ENCODE peak calls at places on chromosomes 5 and 9, in eight cellular contexts. C is Kasumi-1, B is C1 segment of cervical spinal cord, I is left ventricle myocardium inferior, G is G401, A is Calu3, S is omental fat pad, N is SW 1271. V is an unnamed sample.

GRCh38 chr5:158619083-158619788 is 480.5 kb downstream of the EBF1 start:
- DNase-seq in C (no peak), B (no peak), I (no peak), G (no peak), A (no peak), S (no peak), N (no peak), V (no peak)

GRCh38 chr9:75185585-75186170 is 97.4 kb downstream of the OSTF1 start:
- DNase-seq in C (peak; percentile 77), B (no peak), I (no peak), G (peak; percentile 27), A (peak; percentile 57), S (no peak), N (peak; percentile 55), V (no peak)

GRCh38 chr5:160312139-160312959 is at the start of gene CCNJL:
- DNase-seq in C (no peak), B (peak; percentile 52), I (peak; percentile 52), G (peak; percentile 79), A (peak; percentile 84), S (no peak), N (peak; percentile 73), V (peak; percentile 62)

GRCh38 chr9:8783999-8784398 is 984.4 kb upstream of the DMAC1 start:
- DNase-seq in C (no peak), B (no peak), I (no peak), G (peak; percentile 60), A (no peak), S (no peak), N (no peak), V (no peak)

GRCh38 chr9:86749530-86750275 is 197.6 kb downstream of the GAS1 start:
- DNase-seq in C (no peak), B (no peak), I (no peak), G (no peak), A (no peak), S (no peak), N (no peak), V (no peak)

GRCh38 chr5:141050622-141051525 is at the start of gene PCDHB1:
- DNase-seq in C (no peak), B (no peak), I (no peak), G (no peak), A (no peak), S (no peak), N (no peak), V (no peak)

GRCh38 chr5:65076251-65076869 is 307.6 kb downstream of the CWC27 start:
- DNase-seq in C (peak; percentile 81), B (no peak), I (peak; percentile 23), G (no peak), A (peak; percentile 52), S (no peak), N (peak; percentile 69), V (no peak)

GRCh38 chr5:130335116-130335515 is 430.9 kb downstream of the CHSY3 start:
- DNase-seq in C (no peak), B (no peak), I (no peak), G (no peak), A (no peak), S (no peak), N (peak; percentile 26), V (no peak)

GRCh38 chr5:2207416-2207950 is 324.8 kb upstream of the IRX4 start:
- DNase-seq in C (no peak), B (no peak), I (no peak), G (no peak), A (no peak), S (no peak), N (no peak), V (no peak)

GRCh38 chr5:180645609-180646204 is 3.7 kb downstream of the FLT4 start:
- DNase-seq in C (no peak), B (no peak), I (no peak), G (no peak), A (no peak), S (no peak), N (no peak), V (no peak)

GRCh38 chr5:67795781-67796477 is 419.6 kb upstream of the PIK3R1 start:
- DNase-seq in C (no peak), B (no peak), I (no peak), G (no peak), A (no peak), S (no peak), N (no peak), V (no peak)

GRCh38 chr5:502325-503079 is 21.7 kb downstream of the SLC9A3 start:
- DNase-seq in C (no peak), B (no peak), I (no peak), G (no peak), A (no peak), S (no peak), N (no peak), V (no peak)

V was measured in dorsolateral prefrontal cortex.